ENCODE peak calls at places on chromosome 10, in four cellular contexts. N, H, Q and J are unnamed samples.

GRCh38 chr10:15540729-15541128 is 169.6 kb upstream of the FAM171A1 start:
- DNase-seq in N (no peak), H (no peak), Q (no peak), J (no peak)

GRCh38 chr10:97297556-97298222 is 5.3 kb upstream of the ARHGAP19 start:
- DNase-seq in N (peak), H (no peak), Q (no peak), J (peak)

GRCh38 chr10:27247441-27247840 is 6.8 kb upstream of the ACBD5 start:
- DNase-seq in N (no peak), H (no peak), Q (no peak), J (no peak)

GRCh38 chr10:4137299-4137698 is 352.3 kb upstream of the KLF6 start:
- DNase-seq in N (no peak), H (no peak), Q (no peak), J (no peak)

GRCh38 chr10:107686095-107686494 is 521.6 kb upstream of the SORCS1 start:
- DNase-seq in N (no peak), H (no peak), Q (no peak), J (no peak)

GRCh38 chr10:129949411-129950335 is 14.4 kb downstream of the EBF3 start:
- DNase-seq in N (no peak), H (no peak), Q (peak), J (no peak)

GRCh38 chr10:99232357-99232999 is 3.2 kb downstream of the HPSE2 start:
- DNase-seq in N (no peak), H (no peak), Q (no peak), J (no peak)

GRCh38 chr10:32530231-32530630 is 84.3 kb downstream of the CCDC7 start:
- DNase-seq in N (no peak), H (no peak), Q (no peak), J (no peak)

GRCh38 chr10:121702351-121703320 is 104.4 kb upstream of the FGFR2 start:
- DNase-seq in N (peak), H (no peak), Q (peak), J (peak)

GRCh38 chr10:114632869-114633715 is 25.0 kb downstream of the ABLIM1 start:
- DNase-seq in N (peak), H (peak), Q (peak), J (peak)

GRCh38 chr10:59748834-59749233 is 4.4 kb downstream of the MRLN start:
- DNase-seq in N (no peak), H (no peak), Q (no peak), J (no peak)

GRCh38 chr10:59397971-59398370 is 35.6 kb upstream of the FAM13C start:
- DNase-seq in N (no peak), H (no peak), Q (peak), J (no peak)

GRCh38 chr10:46530249-46531186 is 25.9 kb downstream of the GPRIN2 start:
- DNase-seq in N (peak), H (no peak), Q (peak), J (peak)

GRCh38 chr10:15621116-15621515 is 98.6 kb downstream of the ITGA8 start:
- DNase-seq in N (no peak), H (no peak), Q (no peak), J (no peak)

GRCh38 chr10:132607961-132608495 is 70.4 kb downstream of the INPP5A start:
- DNase-seq in N (no peak), H (no peak), Q (no peak), J (no peak)

GRCh38 chr10:85045046-85045445 is 716.7 kb downstream of the CCSER2 start:
- DNase-seq in N (no peak), H (no peak), Q (no peak), J (no peak)

GRCh38 chr10:103054621-103055020 is 136.5 kb downstream of the CNNM2 start:
- DNase-seq in N (no peak), H (no peak), Q (no peak), J (no peak)

GRCh38 chr10:103062854-103063642 is 130.0 kb downstream of the NT5C2 start:
- DNase-seq in N (no peak), H (no peak), Q (no peak), J (no peak)

GRCh38 chr10:103053659-103054581 is 135.8 kb downstream of the CNNM2 start:
- DNase-seq in N (peak), H (no peak), Q (peak), J (peak)

GRCh38 chr10:103055105-103055504 is 137.0 kb downstream of the CNNM2 start:
- DNase-seq in N (no peak), H (no peak), Q (peak), J (no peak)

GRCh38 chr10:103057980-103058568 is 135.0 kb downstream of the NT5C2 start:
- DNase-seq in N (no peak), H (no peak), Q (peak), J (no peak)
- H3K4me2 ChIP-seq in N (no peak), H (no peak), Q (peak), J (no peak)

DNA sequence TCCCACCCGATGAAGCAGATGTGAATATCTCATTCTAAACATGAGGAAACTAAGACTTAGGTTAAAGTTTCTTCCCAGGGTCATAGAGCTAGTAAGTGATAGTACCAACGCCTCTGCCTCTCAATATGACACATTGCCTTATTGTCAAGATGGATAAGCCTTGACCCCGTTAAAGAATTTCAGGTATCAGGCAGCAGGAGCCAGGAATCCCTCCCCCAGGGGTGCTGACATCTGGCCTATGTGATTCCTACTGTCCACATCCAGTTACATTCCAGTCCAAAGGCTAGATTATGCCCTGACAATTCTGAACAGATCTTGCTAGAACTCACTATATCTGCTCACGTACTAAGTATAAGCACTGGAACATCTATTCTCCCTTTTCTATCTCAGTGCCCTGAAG is 58.0 kb upstream of the ASAH2 start:
- DNase-seq in N (no peak), H (no peak), Q (no peak), J (no peak)
- TF ChIP-seq RAD21 in N (no peak), H (no peak), Q (no peak), J (no peak)

DNA sequence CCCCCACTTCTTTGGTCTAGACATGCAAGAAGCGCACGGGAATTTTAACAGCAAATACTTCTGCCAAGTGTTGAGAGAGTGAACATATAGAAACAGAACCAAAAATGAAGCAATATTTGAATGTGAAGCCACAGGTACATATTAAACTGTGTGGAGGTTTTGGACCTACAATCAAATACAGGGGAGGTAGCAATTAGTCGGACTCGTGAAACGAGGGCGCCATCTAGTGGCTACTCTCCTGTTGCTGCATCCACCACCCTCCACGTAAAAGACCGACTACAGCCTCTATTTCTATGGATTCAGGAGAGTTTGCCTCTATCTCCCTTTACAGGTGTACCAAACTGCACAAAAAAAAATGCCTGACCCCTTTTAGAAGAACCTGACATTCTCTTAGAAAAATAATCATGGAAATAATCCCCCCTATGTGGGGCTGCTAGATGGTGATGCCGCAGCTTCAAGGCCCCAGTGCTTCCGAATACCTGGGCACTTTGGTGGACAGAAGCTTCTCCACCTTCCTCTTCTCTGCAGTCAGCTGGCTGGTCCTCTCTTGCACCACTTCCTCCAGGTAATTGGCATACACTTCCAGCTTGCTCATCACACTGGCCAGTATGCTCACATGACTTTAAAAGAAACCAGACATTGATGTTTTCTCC is 31.7 kb downstream of the TECTB start:
- DNase-seq in N (peak), H (peak), Q (peak), J (peak)
- H3K4me2 ChIP-seq in N (peak), H (peak), Q (no peak), J (no peak)

GRCh38 chr10:91251430-91252056 is 31.1 kb downstream of the PCGF5 start:
- DNase-seq in N (peak), H (peak), Q (peak), J (peak)
- TF ChIP-seq RAD21 in N (peak), H (peak), Q (peak), J (peak)

DNA sequence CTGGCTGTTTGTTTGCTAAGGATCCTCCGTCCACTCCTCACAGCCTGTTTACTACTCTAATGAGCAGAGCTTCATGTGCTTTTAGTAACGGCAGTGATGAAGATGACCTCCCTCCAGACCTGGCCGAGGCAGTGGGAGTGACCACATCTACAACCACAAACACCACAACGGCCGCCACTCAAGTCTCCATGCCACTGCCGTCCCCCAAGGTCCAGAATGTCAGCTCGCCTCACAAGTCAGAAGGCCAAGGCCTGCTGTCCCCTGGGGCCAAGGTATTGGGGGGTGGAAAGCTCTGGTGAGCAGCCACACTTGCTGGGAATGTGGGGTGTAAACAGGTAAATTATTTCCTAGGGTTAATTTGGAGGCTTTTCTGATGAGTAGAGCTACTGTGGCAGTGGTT is 926.4 kb downstream of the IPMK start:
- DNase-seq in N (no peak), H (no peak), Q (no peak), J (no peak)
- H3K4me2 ChIP-seq in N (no peak), H (no peak), Q (no peak), J (no peak)

DNA sequence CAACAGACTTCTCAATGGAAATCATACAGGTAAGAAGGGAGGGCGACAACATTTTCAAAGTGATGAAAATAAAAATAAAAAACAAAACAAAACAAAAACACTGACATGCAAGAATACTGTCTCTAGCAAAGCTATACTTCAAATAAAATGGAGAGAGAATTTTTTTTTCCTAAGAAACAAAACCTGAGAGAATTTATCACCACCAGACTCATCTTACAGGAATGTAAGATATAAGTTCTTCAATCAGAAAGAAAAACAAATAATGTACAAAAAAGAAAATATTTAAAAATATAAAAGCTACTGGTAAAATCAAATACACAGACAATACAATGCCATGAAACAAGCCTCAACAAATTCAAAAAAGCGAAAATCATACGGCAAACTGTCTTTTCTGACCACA is 113.2 kb downstream of the NRBF2 start:
- DNase-seq in N (no peak), H (no peak), Q (peak), J (no peak)
- TF ChIP-seq RAD21 in N (no peak), H (no peak), Q (no peak), J (no peak)

GRCh38 chr10:34800624-34801023 is 14.5 kb downstream of the PARD3 start:
- DNase-seq in N (no peak), H (no peak), Q (no peak), J (no peak)
- H3K4me2 ChIP-seq in N (no peak), H (no peak), Q (no peak), J (no peak)

GRCh38 chr10:87589653-87590052 is 70.0 kb upstream of the PAPSS2 start:
- DNase-seq in N (peak), H (no peak), Q (peak), J (peak)

GRCh38 chr10:87590705-87591588 is 68.7 kb upstream of the PAPSS2 start:
- DNase-seq in N (peak), H (no peak), Q (peak), J (peak)

GRCh38 chr10:87591589-87591886 is 68.1 kb upstream of the PAPSS2 start:
- DNase-seq in N (no peak), H (no peak), Q (no peak), J (no peak)

GRCh38 chr10:87585565-87586514 is 73.8 kb upstream of the PAPSS2 start:
- DNase-seq in N (peak), H (peak), Q (peak), J (peak)
- TF ChIP-seq RAD21 in N (no peak), H (peak), Q (no peak), J (peak)

GRCh38 chr10:29255117-29255516 is 33.8 kb upstream of the LYZL1 start:
- DNase-seq in N (no peak), H (no peak), Q (no peak), J (no peak)

GRCh38 chr10:29257784-29258135 is 31.1 kb upstream of the LYZL1 start:
- DNase-seq in N (no peak), H (no peak), Q (no peak), J (no peak)

GRCh38 chr10:29257106-29257783 is 31.6 kb upstream of the LYZL1 start:
- DNase-seq in N (no peak), H (no peak), Q (peak), J (no peak)

GRCh38 chr10:29256019-29256418 is 32.9 kb upstream of the LYZL1 start:
- DNase-seq in N (no peak), H (no peak), Q (no peak), J (no peak)

DNA sequence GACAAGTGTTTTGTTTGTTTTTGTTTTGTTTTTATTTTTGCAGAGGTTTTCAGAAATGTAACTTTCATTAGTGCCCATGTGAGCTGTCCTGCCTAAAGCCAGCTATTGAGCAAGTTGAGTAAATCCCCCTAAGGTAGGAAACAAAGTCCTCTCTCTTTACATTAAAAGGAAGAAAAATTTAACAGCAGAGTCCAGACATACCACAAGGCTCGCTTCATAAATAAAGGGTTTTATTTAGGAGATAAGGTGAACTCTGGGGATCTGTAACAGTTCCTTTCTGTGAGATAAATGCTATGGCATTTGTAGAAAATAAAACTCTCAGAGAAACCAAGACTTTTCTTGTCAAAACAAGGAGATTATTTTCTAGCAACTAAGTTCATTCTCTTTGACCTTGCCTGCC is 32.3 kb upstream of the LYZL1 start:
- DNase-seq in N (no peak), H (no peak), Q (no peak), J (no peak)
- H3K4me2 ChIP-seq in N (peak), H (no peak), Q (no peak), J (peak)